ENCODE peak calls at places on chromosomes 2 and 18, in eight cellular contexts. One of them, this sample, is unnamed.

GRCh38 chr2:101380376-101380775 is 6.9 kb downstream of the CREG2 start:
- DNase-seq in HT1080: peak; percentile 89
- DNase-seq in ELR: peak; percentile 88
- DNase-seq in heart left ventricle: peak; percentile 68
- DNase-seq in heart right ventricle: peak; percentile 43
- DNase-seq in LoVo: no peak
- DNase-seq in occipital lobe: no peak
- DNase-seq in effector memory CD8-positive, alpha-beta T cell: no peak
- DNase-seq in this sample: peak; percentile 87

GRCh38 chr2:83695530-83695929 is 763.5 kb downstream of the SUCLG1 start:
- DNase-seq in HT1080: no peak
- DNase-seq in ELR: no peak
- DNase-seq in heart left ventricle: no peak
- DNase-seq in heart right ventricle: no peak
- DNase-seq in LoVo: no peak
- DNase-seq in occipital lobe: no peak
- DNase-seq in effector memory CD8-positive, alpha-beta T cell: no peak
- DNase-seq in this sample: no peak

GRCh38 chr2:20669609-20670314 is 2.8 kb downstream of the GDF7 start:
- DNase-seq in HT1080: no peak
- DNase-seq in ELR: no peak
- DNase-seq in heart left ventricle: no peak
- DNase-seq in heart right ventricle: no peak
- DNase-seq in LoVo: no peak
- DNase-seq in occipital lobe: no peak
- DNase-seq in effector memory CD8-positive, alpha-beta T cell: no peak
- DNase-seq in this sample: no peak

GRCh38 chr2:237879058-237879430 is 19.6 kb downstream of the RAMP1 start:
- DNase-seq in HT1080: no peak
- DNase-seq in ELR: peak; percentile 43
- DNase-seq in heart left ventricle: no peak
- DNase-seq in heart right ventricle: no peak
- DNase-seq in LoVo: no peak
- DNase-seq in occipital lobe: no peak
- DNase-seq in effector memory CD8-positive, alpha-beta T cell: no peak
- DNase-seq in this sample: peak; percentile 33

GRCh38 chr2:128043041-128043440 is 15.2 kb upstream of the SAP130 start:
- DNase-seq in HT1080: no peak
- DNase-seq in ELR: no peak
- DNase-seq in heart left ventricle: no peak
- DNase-seq in heart right ventricle: no peak
- DNase-seq in LoVo: no peak
- DNase-seq in occipital lobe: no peak
- DNase-seq in effector memory CD8-positive, alpha-beta T cell: no peak
- DNase-seq in this sample: no peak

GRCh38 chr18:44758821-44759624 is 78.3 kb downstream of the SETBP1 start:
- DNase-seq in HT1080: no peak
- DNase-seq in ELR: no peak
- DNase-seq in heart left ventricle: no peak
- DNase-seq in heart right ventricle: no peak
- DNase-seq in LoVo: no peak
- DNase-seq in occipital lobe: no peak
- DNase-seq in effector memory CD8-positive, alpha-beta T cell: peak; percentile 3
- DNase-seq in this sample: no peak

GRCh38 chr2:6480514-6480913 is 385.2 kb downstream of the CMPK2 start:
- DNase-seq in HT1080: no peak
- DNase-seq in ELR: no peak
- DNase-seq in heart left ventricle: no peak
- DNase-seq in heart right ventricle: no peak
- DNase-seq in LoVo: no peak
- DNase-seq in occipital lobe: no peak
- DNase-seq in effector memory CD8-positive, alpha-beta T cell: no peak
- DNase-seq in this sample: no peak

GRCh38 chr2:134268265-134268664 is 14.4 kb downstream of the MGAT5 start:
- DNase-seq in HT1080: peak; percentile 30
- DNase-seq in ELR: peak; percentile 26
- DNase-seq in heart left ventricle: peak; percentile 55
- DNase-seq in heart right ventricle: no peak
- DNase-seq in LoVo: no peak
- DNase-seq in occipital lobe: no peak
- DNase-seq in effector memory CD8-positive, alpha-beta T cell: no peak
- DNase-seq in this sample: no peak

GRCh38 chr2:63696496-63696895 is 107.7 kb downstream of the MDH1 start:
- DNase-seq in HT1080: no peak
- DNase-seq in ELR: peak; percentile 7
- DNase-seq in heart left ventricle: no peak
- DNase-seq in heart right ventricle: no peak
- DNase-seq in LoVo: peak; percentile 8
- DNase-seq in occipital lobe: no peak
- DNase-seq in effector memory CD8-positive, alpha-beta T cell: no peak
- DNase-seq in this sample: no peak

GRCh38 chr2:12061785-12062184 is 315.4 kb downstream of the LPIN1 start:
- DNase-seq in HT1080: no peak
- DNase-seq in ELR: no peak
- DNase-seq in heart left ventricle: no peak
- DNase-seq in heart right ventricle: no peak
- DNase-seq in LoVo: no peak
- DNase-seq in occipital lobe: no peak
- DNase-seq in effector memory CD8-positive, alpha-beta T cell: no peak
- DNase-seq in this sample: no peak

GRCh38 chr2:96118698-96119388 is 2.5 kb upstream of the ADRA2B start:
- DNase-seq in HT1080: no peak
- DNase-seq in ELR: no peak
- DNase-seq in heart left ventricle: no peak
- DNase-seq in heart right ventricle: no peak
- DNase-seq in LoVo: no peak
- DNase-seq in occipital lobe: no peak
- DNase-seq in effector memory CD8-positive, alpha-beta T cell: no peak
- DNase-seq in this sample: no peak

GRCh38 chr2:1823187-1824169 is 79.2 kb upstream of the PXDN start:
- DNase-seq in HT1080: no peak
- DNase-seq in ELR: no peak
- DNase-seq in heart left ventricle: no peak
- DNase-seq in heart right ventricle: no peak
- DNase-seq in LoVo: no peak
- DNase-seq in occipital lobe: no peak
- DNase-seq in effector memory CD8-positive, alpha-beta T cell: no peak
- DNase-seq in this sample: no peak

GRCh38 chr18:11392292-11392691 is 217.1 kb upstream of the SLC35G4 start:
- DNase-seq in HT1080: no peak
- DNase-seq in ELR: peak; percentile 17
- DNase-seq in heart left ventricle: no peak
- DNase-seq in heart right ventricle: no peak
- DNase-seq in LoVo: no peak
- DNase-seq in occipital lobe: no peak
- DNase-seq in effector memory CD8-positive, alpha-beta T cell: no peak
- DNase-seq in this sample: peak; percentile 24

GRCh38 chr2:102592601-102593000 is 26.8 kb upstream of the SLC9A2 start:
- DNase-seq in HT1080: peak; percentile 25
- DNase-seq in ELR: peak; percentile 33
- DNase-seq in heart left ventricle: no peak
- DNase-seq in heart right ventricle: no peak
- DNase-seq in LoVo: no peak
- DNase-seq in occipital lobe: no peak
- DNase-seq in effector memory CD8-positive, alpha-beta T cell: peak; percentile 22
- DNase-seq in this sample: peak; percentile 59

GRCh38 chr2:23651187-23651983 is 266.4 kb downstream of the KLHL29 start:
- DNase-seq in HT1080: peak; percentile 89
- DNase-seq in ELR: peak; percentile 83
- DNase-seq in heart left ventricle: no peak
- DNase-seq in heart right ventricle: no peak
- DNase-seq in LoVo: peak; percentile 6
- DNase-seq in occipital lobe: no peak
- DNase-seq in effector memory CD8-positive, alpha-beta T cell: no peak
- DNase-seq in this sample: peak; percentile 26

This sample was measured in dermis blood vessel endothelial cell.